ENCODE peak calls at places on chromosomes 4 and X, in six cellular contexts. J, I, V, Z, U and T are unnamed samples. For H3K4me1, the result is how much of the 10 kb centered on the place peaks cover.

GRCh38 chr4:53508446-53508845 is 82.8 kb downstream of the LNX1 start:
- DNase-seq in J (no peak), I (no peak), V (no peak), Z (no peak), U (no peak), T (no peak)

GRCh38 chrX:110432831-110433230 is 74.2 kb downstream of the RTL9 start:
- DNase-seq in J (no peak), I (no peak), V (no peak), Z (no peak), U (no peak), T (no peak)

GRCh38 chr4:107423677-107424405 is 296.2 kb downstream of the PAPSS1 start:
- DNase-seq in J (no peak), I (no peak), V (no peak), Z (no peak), U (no peak), T (no peak)

GRCh38 chr4:113550510-113550909 is 211.0 kb downstream of the CAMK2D start:
- DNase-seq in J (no peak), I (no peak), V (no peak), Z (no peak), U (no peak), T (no peak)

GRCh38 chr4:1541449-1542225 is 135.4 kb upstream of the NKX1-1 start:
- DNase-seq in J (no peak), I (no peak), V (peak), Z (no peak), U (no peak), T (no peak)

GRCh38 chr4:90349632-90350031 is 222.4 kb downstream of the CCSER1 start:
- DNase-seq in J (no peak), I (no peak), V (no peak), Z (no peak), U (no peak), T (no peak)

GRCh38 chr4:114615435-114615834 is 16.8 kb downstream of the UGT8 start:
- DNase-seq in J (peak), I (no peak), V (no peak), Z (no peak), U (no peak), T (no peak)

GRCh38 chrX:70434914-70435586 is 9.6 kb upstream of the DLG3 start:
- DNase-seq in J (no peak), I (no peak), V (peak), Z (no peak), U (no peak), T (peak)

GRCh38 chr4:44738615-44739014 is 12.3 kb upstream of the GNPDA2 start:
- DNase-seq in J (no peak), I (no peak), V (no peak), Z (no peak), U (no peak), T (no peak)

GRCh38 chrX:44016906-44017305 is 43.7 kb upstream of the NDP start:
- DNase-seq in J (no peak), I (no peak), V (no peak), Z (no peak), U (no peak), T (no peak)

GRCh38 chr4:158760866-158761265 is 8.0 kb upstream of the FNIP2 start:
- DNase-seq in J (no peak), I (no peak), V (no peak), Z (no peak), U (no peak), T (no peak)

GRCh38 chrX:18893536-18893935 is 90.4 kb downstream of the PHKA2 start:
- DNase-seq in J (no peak), I (no peak), V (no peak), Z (no peak), U (no peak), T (no peak)

GRCh38 chr4:43843501-43843900 is 605.1 kb downstream of the KCTD8 start:
- DNase-seq in J (no peak), I (peak), V (no peak), Z (no peak), U (no peak), T (no peak)

GRCh38 chrX:100381613-100382012 is 28.5 kb downstream of the PCDH19 start:
- DNase-seq in J (no peak), I (no peak), V (no peak), Z (no peak), U (no peak), T (no peak)

GRCh38 chr4:65623509-65623908 is 46.8 kb downstream of the EPHA5 start:
- DNase-seq in J (no peak), I (no peak), V (no peak), Z (no peak), U (no peak), T (no peak)

GRCh38 chr4:28444886-28445496 is 1584.3 kb downstream of the STIM2 start:
- DNase-seq in J (no peak), I (no peak), V (no peak), Z (no peak), U (no peak), T (no peak)

GRCh38 chr4:184451726-184452125 is 22.6 kb downstream of the IRF2 start:
- DNase-seq in J (no peak), I (no peak), V (no peak), Z (no peak), U (no peak), T (no peak)

GRCh38 chr4:173522160-173522873 is 7.7 kb downstream of the HAND2 start:
- DNase-seq in J (peak), I (no peak), V (peak), Z (peak), U (no peak), T (peak)

GRCh38 chr4:36823199-36823967 is 421.2 kb upstream of the NWD2 start:
- DNase-seq in J (no peak), I (no peak), V (no peak), Z (no peak), U (no peak), T (no peak)

GRCh38 chr4:72432282-72432681 is 136.7 kb downstream of the ADAMTS3 start:
- DNase-seq in J (no peak), I (no peak), V (no peak), Z (no peak), U (no peak), T (no peak)

GRCh38 chr4:139900964-139901376 is 235.4 kb downstream of the MGST2 start:
- DNase-seq in J (no peak), I (no peak), V (no peak), Z (no peak), U (no peak), T (no peak)

GRCh38 chrX:39409246-39409917 is 608.1 kb downstream of the MID1IP1 start:
- DNase-seq in J (no peak), I (no peak), V (no peak), Z (no peak), U (no peak), T (no peak)

GRCh38 chrX:7985568-7985967 is 58.4 kb upstream of the PNPLA4 start:
- DNase-seq in J (no peak), I (no peak), V (no peak), Z (no peak), U (no peak), T (no peak)

GRCh38 chr4:121823505-121824170 is at the start of gene CCNA2:
- DNase-seq in J (peak), I (peak), V (peak), Z (peak), U (peak), T (peak)
- H3K27ac ChIP-seq in J (peak), I (no peak), V (peak), Z (peak), U (peak), T (peak)

GRCh38 chrX:136201601-136202000 is 49.6 kb downstream of the MAP7D3 start:
- DNase-seq in J (no peak), I (no peak), V (no peak), Z (no peak), U (no peak), T (no peak)
- H3K4me1 ChIP-seq in J (under half), I (under half), V (under half), Z (under half), U (under half), T (half or more)

DNA sequence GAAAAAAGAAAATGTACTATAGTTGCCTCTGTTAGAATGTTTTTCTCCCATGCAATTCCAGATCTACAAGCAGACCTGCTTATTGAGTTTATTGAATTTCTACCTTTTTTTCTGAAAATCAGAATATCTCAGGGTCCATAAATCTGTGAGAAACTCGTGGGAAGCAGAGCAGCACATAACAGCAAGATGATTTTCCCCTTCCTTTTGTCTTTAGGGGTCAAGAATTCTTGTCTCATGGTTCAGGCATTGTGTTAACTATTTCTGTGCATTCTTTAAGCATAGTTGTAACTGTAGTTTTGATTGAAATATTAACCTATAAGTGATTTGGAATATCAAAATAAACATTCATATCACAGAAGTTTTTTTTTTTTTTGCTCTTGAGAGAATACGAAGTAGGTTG is 11.4 kb downstream of the EDNRA start:
- DNase-seq in J (no peak), I (no peak), V (no peak), Z (no peak), U (no peak), T (no peak)
- H3K27ac ChIP-seq in J (no peak), I (no peak), V (no peak), Z (no peak), U (no peak), T (peak)

GRCh38 chrX:78958419-78959116 is 13.4 kb downstream of the P2RY10 start:
- DNase-seq in J (no peak), I (no peak), V (no peak), Z (no peak), U (no peak), T (no peak)
- H3K4me1 ChIP-seq in J (under half), I (under half), V (under half), Z (under half), U (under half), T (under half)

GRCh38 chr4:185735887-185736286 is 76.1 kb downstream of the SORBS2 start:
- DNase-seq in J (no peak), I (no peak), V (no peak), Z (no peak), U (no peak), T (no peak)
- H3K27ac ChIP-seq in J (no peak), I (no peak), V (no peak), Z (no peak), U (no peak), T (peak)

DNA sequence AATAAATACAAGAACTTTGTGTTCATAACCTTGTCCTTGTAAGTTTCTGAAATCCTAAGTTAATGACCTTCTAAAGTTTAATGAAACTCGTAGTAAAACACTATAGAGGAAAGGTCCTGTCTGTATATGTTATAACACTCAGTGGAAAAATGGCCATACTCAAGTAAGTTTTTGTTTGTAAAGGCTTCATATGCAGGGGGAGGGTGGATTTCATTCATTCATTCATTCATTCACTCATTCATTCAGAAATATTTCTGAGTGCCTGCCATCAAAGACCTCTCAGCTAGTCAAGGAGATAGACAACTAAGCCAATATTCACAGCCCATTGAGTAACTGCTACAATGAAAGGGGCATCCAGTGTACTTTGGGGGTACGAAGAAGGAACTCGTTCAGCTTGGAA is 6.9 kb upstream of the TMEM156 start:
- DNase-seq in J (no peak), I (no peak), V (no peak), Z (no peak), U (no peak), T (no peak)
- H3K4me1 ChIP-seq in J (under half), I (under half), V (under half), Z (under half), U (under half), T (under half)